ENCODE peak calls at places on chromosomes 3 and 15, in four cellular contexts. T is endothelial cell of umbilical vein, L is K562, V is GM12878. M is an unnamed sample. For H3K4me1, the result is how much of the 10 kb centered on the place peaks cover.

GRCh38 chr15:31332681-31333071 is 6.0 kb downstream of the KLF13 start:
- DNase-seq in T (no peak), L (no peak), V (no peak), M (no peak)

GRCh38 chr15:53762916-53763315 is 3.5 kb upstream of the WDR72 start:
- DNase-seq in T (no peak), L (no peak), V (no peak), M (no peak)

GRCh38 chr15:35690698-35691116 is 144.7 kb upstream of the DPH6 start:
- DNase-seq in T (peak), L (peak), V (no peak), M (peak)

GRCh38 chr3:17151598-17152373 is 267.0 kb downstream of the PLCL2 start:
- DNase-seq in T (no peak), L (peak), V (peak), M (no peak)

GRCh38 chr15:69666921-69667811 is 214.5 kb downstream of the RPLP1 start:
- DNase-seq in T (no peak), L (no peak), V (peak), M (no peak)

GRCh38 chr3:8986741-8987672 is 23.7 kb upstream of the RAD18 start:
- DNase-seq in T (no peak), L (no peak), V (no peak), M (peak)

GRCh38 chr3:20043398-20043797 is 3.2 kb downstream of the KAT2B start:
- DNase-seq in T (peak), L (no peak), V (no peak), M (no peak)

GRCh38 chr3:183895296-183895695 is 10.6 kb upstream of the PARL start:
- DNase-seq in T (peak), L (peak), V (no peak), M (peak)

GRCh38 chr3:120684896-120685295 is 2.9 kb upstream of the HGD start:
- DNase-seq in T (peak), L (no peak), V (no peak), M (no peak)

GRCh38 chr15:31344824-31345605 is 18.4 kb downstream of the KLF13 start:
- DNase-seq in T (no peak), L (no peak), V (no peak), M (no peak)

GRCh38 chr15:31158858-31159569 is 57.5 kb upstream of the TRPM1 start:
- DNase-seq in T (no peak), L (no peak), V (no peak), M (no peak)

GRCh38 chr15:70714575-70714974 is 48.8 kb downstream of the UACA start:
- DNase-seq in T (peak), L (no peak), V (no peak), M (no peak)

GRCh38 chr3:24829632-24830229 is 335.1 kb upstream of the THRB start:
- DNase-seq in T (peak), L (no peak), V (no peak), M (no peak)

GRCh38 chr15:67148196-67148701 is 82.8 kb downstream of the SMAD3 start:
- DNase-seq in T (peak), L (no peak), V (no peak), M (peak)

GRCh38 chr15:60660290-60661051 is 181.5 kb upstream of the ICE2 start:
- DNase-seq in T (peak), L (no peak), V (no peak), M (peak)

GRCh38 chr3:8020047-8020446 is 481.6 kb upstream of the LMCD1 start:
- DNase-seq in T (no peak), L (no peak), V (no peak), M (no peak)

GRCh38 chr15:50744601-50745000 is 20.9 kb downstream of the SPPL2A start:
- DNase-seq in T (peak), L (no peak), V (no peak), M (peak)
- H3K9ac ChIP-seq in T (no peak), L (no peak), V (no peak), M (no peak)

GRCh38 chr15:51887887-51888592 is 58.6 kb downstream of the TMOD3 start:
- DNase-seq in T (no peak), L (no peak), V (no peak), M (no peak)
- TF ChIP-seq FOS in T (no peak), L (no peak), V (no peak), M (no peak)

GRCh38 chr3:46284981-46285683 is 42.9 kb downstream of the CCR3 start:
- DNase-seq in T (no peak), L (no peak), V (no peak), M (no peak)

GRCh38 chr3:46289551-46289950 is 47.3 kb downstream of the CCR3 start:
- DNase-seq in T (no peak), L (no peak), V (no peak), M (no peak)

GRCh38 chr3:46283851-46284450 is 41.7 kb downstream of the CCR3 start:
- DNase-seq in T (no peak), L (no peak), V (no peak), M (no peak)

GRCh38 chr3:46285931-46286330 is 43.7 kb downstream of the CCR3 start:
- DNase-seq in T (no peak), L (no peak), V (no peak), M (no peak)

GRCh38 chr3:46286936-46287335 is 44.7 kb downstream of the CCR3 start:
- DNase-seq in T (no peak), L (no peak), V (no peak), M (no peak)
- H3K4me1 ChIP-seq in T (under half), L (under half), V (under half), M (under half)

DNA sequence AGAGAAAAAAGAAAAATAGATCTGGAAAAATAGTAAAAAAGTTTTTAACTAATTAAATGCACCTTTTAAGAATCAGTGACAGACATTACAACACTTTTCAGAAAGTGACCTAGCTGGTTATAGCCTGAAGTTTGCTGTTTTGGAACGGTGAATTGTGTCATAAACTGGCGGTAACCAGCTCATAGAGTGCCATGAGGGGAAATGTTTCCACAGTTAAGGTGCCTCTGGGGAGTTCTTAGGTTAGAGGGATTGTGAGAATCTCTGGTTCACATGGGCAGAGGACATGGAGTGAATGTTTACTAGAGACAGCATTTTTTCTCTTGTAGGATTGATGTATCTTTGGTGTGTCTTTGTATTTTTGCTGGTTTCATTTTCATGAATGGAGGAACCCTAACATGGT is 2.8 kb downstream of the TBC1D23 start:
- DNase-seq in T (no peak), L (no peak), V (no peak), M (no peak)
- H3K9ac ChIP-seq in T (no peak), L (peak), V (peak), M (no peak)